ENCODE peak calls at places on chromosomes 4 and X, in nine cellular contexts. Y, P, U, T, Z, S, E, I and A are unnamed samples.
A peak's percentile ranks its signal among the peaks of the same experiment; 100 is the strongest.

GRCh38 chrX:47523297-47523696 is 37.7 kb upstream of the ARAF start:
- DNase-seq in Y (peak; percentile 83), P (peak; percentile 77), U (peak; percentile 58), T (peak; percentile 65), Z (peak; percentile 29), S (peak; percentile 72), E (peak; percentile 68), I (peak; percentile 71), A (peak; percentile 56)

GRCh38 chrX:35728481-35728880 is 69.7 kb upstream of the MAGEB16 start:
- DNase-seq in Y (no peak), P (no peak), U (no peak), T (no peak), Z (no peak), S (peak; percentile 66), E (no peak), I (no peak), A (no peak)

GRCh38 chr4:177374966-177375365 is 65.3 kb downstream of the NEIL3 start:
- DNase-seq in Y (no peak), P (no peak), U (no peak), T (no peak), Z (no peak), S (no peak), E (no peak), I (no peak), A (no peak)

GRCh38 chrX:140664939-140665338 is 44.6 kb upstream of the LINC00632 start:
- DNase-seq in Y (no peak), P (no peak), U (peak; percentile 16), T (peak; percentile 40), Z (no peak), S (peak; percentile 24), E (peak; percentile 31), I (peak; percentile 36), A (no peak)

GRCh38 chrX:37371578-37371981 is 22.4 kb downstream of the PRRG1 start:
- DNase-seq in Y (no peak), P (peak; percentile 4), U (peak; percentile 23), T (no peak), Z (no peak), S (no peak), E (no peak), I (no peak), A (no peak)

GRCh38 chr4:119536572-119537528 is 91.8 kb downstream of the PDE5A start:
- DNase-seq in Y (no peak), P (no peak), U (peak; percentile 79), T (peak; percentile 80), Z (no peak), S (no peak), E (no peak), I (peak; percentile 40), A (no peak)

GRCh38 chr4:121789960-121790829 is 10.9 kb upstream of the EXOSC9 start:
- DNase-seq in Y (no peak), P (no peak), U (peak; percentile 88), T (peak; percentile 89), Z (peak; percentile 24), S (no peak), E (no peak), I (peak; percentile 70), A (no peak)

GRCh38 chr4:170374770-170375169 is 285.0 kb upstream of the AADAT start:
- DNase-seq in Y (peak; percentile 37), P (no peak), U (peak; percentile 46), T (no peak), Z (no peak), S (peak; percentile 81), E (peak; percentile 50), I (peak; percentile 67), A (no peak)

GRCh38 chr4:10607206-10607605 is 77.4 kb downstream of the CLNK start:
- DNase-seq in Y (no peak), P (no peak), U (no peak), T (no peak), Z (no peak), S (no peak), E (no peak), I (no peak), A (no peak)

GRCh38 chr4:84150177-84150576 is 348.9 kb downstream of the NKX6-1 start:
- DNase-seq in Y (no peak), P (no peak), U (no peak), T (no peak), Z (no peak), S (no peak), E (no peak), I (no peak), A (no peak)

GRCh38 chr4:84146300-84146942 is 352.7 kb downstream of the NKX6-1 start:
- DNase-seq in Y (no peak), P (no peak), U (no peak), T (no peak), Z (no peak), S (no peak), E (peak; percentile 46), I (no peak), A (no peak)

GRCh38 chr4:84151574-84151973 is 347.5 kb downstream of the NKX6-1 start:
- DNase-seq in Y (no peak), P (no peak), U (no peak), T (no peak), Z (no peak), S (peak; percentile 4), E (no peak), I (no peak), A (no peak)
- TF ChIP-seq CTCF in Y (no peak), P (no peak), U (no peak), T (no peak), Z (no peak), S (peak; percentile 21), E (peak; percentile 8), I (no peak), A (peak; percentile 18)

GRCh38 chrX:104565791-104566687 is at the start of gene IL1RAPL2:
- DNase-seq in Y (peak; percentile 56), P (peak; percentile 4), U (peak; percentile 28), T (no peak), Z (no peak), S (peak; percentile 86), E (peak; percentile 51), I (peak; percentile 27), A (no peak)

GRCh38 chrX:104567506-104567905 is 1.5 kb downstream of the IL1RAPL2 start:
- DNase-seq in Y (no peak), P (no peak), U (no peak), T (no peak), Z (no peak), S (no peak), E (no peak), I (no peak), A (no peak)

GRCh38 chrX:104564921-104565703 is 887 bp upstream of the IL1RAPL2 start:
- DNase-seq in Y (no peak), P (no peak), U (no peak), T (no peak), Z (no peak), S (peak; percentile 23), E (no peak), I (no peak), A (no peak)

GRCh38 chrX:104566921-104567501 is 1.0 kb downstream of the IL1RAPL2 start:
- DNase-seq in Y (peak; percentile 14), P (no peak), U (no peak), T (no peak), Z (no peak), S (peak; percentile 35), E (no peak), I (no peak), A (no peak)

DNA sequence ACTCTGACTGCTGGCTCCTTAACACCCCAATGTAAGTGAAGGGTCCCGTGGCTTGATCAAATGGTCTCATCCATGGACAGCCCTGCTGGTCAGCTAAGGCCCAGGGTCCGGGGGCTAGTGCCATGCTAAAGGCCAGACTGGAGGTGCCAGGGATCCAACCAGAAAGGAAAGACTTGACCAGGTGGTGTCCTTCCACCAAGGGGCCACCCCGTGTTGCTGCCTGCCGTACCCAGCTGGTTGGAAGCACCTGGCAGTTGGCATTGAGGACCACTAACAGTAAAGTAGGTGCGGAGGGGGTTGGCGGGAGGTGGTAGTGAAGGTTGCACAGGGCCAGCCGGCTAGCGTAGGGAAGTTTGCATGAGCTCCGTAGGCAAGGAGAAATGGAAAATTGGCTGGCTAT is 1.7 kb upstream of the IL1RAPL2 start:
- DNase-seq in Y (no peak), P (no peak), U (no peak), T (no peak), Z (no peak), S (no peak), E (no peak), I (no peak), A (no peak)
- TF ChIP-seq CTCF in Y (no peak), P (no peak), U (no peak), T (no peak), Z (no peak), S (no peak), E (no peak), I (no peak), A (no peak)

GRCh38 chr4:76639292-76639691 is 204.3 kb downstream of the SHROOM3 start:
- DNase-seq in Y (no peak), P (no peak), U (peak; percentile 37), T (no peak), Z (no peak), S (no peak), E (no peak), I (no peak), A (peak; percentile 80)

GRCh38 chr4:76630748-76631147 is 195.7 kb downstream of the SHROOM3 start:
- DNase-seq in Y (no peak), P (no peak), U (no peak), T (no peak), Z (no peak), S (no peak), E (no peak), I (no peak), A (no peak)

GRCh38 chr4:76637704-76638361 is 202.8 kb downstream of the SHROOM3 start:
- DNase-seq in Y (no peak), P (no peak), U (peak; percentile 39), T (peak; percentile 94), Z (no peak), S (no peak), E (no peak), I (no peak), A (no peak)

GRCh38 chr4:76634239-76634638 is 199.2 kb downstream of the SHROOM3 start:
- DNase-seq in Y (no peak), P (no peak), U (peak; percentile 59), T (peak; percentile 49), Z (peak; percentile 16), S (no peak), E (no peak), I (peak; percentile 72), A (no peak)
- TF ChIP-seq CTCF in Y (no peak), P (no peak), U (no peak), T (no peak), Z (no peak), S (no peak), E (no peak), I (no peak), A (no peak)

GRCh38 chrX:93594780-93595179 is 78.6 kb downstream of the NAP1L3 start:
- DNase-seq in Y (no peak), P (no peak), U (no peak), T (no peak), Z (no peak), S (no peak), E (no peak), I (no peak), A (no peak)

GRCh38 chrX:93585661-93586060 is 87.7 kb downstream of the NAP1L3 start:
- DNase-seq in Y (no peak), P (no peak), U (peak; percentile 16), T (no peak), Z (no peak), S (no peak), E (no peak), I (no peak), A (no peak)

DNA sequence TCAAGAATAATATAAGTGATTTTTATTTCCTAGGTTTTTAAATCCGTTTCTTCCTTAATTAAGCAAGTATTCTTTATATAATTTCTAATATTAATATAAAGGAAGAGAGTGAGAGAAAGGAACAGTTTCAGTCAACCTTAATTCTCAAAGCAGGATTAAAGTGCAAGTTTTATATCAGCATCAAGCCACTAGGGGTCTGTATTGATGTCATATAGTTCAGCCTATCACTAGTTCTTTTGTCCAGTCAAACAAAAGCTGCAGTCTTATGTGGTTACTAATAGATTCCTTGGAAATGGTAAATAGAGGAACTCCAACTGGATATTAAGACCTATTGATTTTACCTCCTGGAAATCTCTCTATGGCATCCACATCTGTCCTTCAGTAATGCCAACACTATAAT is 82.0 kb downstream of the NAP1L3 start:
- DNase-seq in Y (no peak), P (no peak), U (no peak), T (no peak), Z (no peak), S (peak; percentile 10), E (no peak), I (no peak), A (no peak)
- TF ChIP-seq CTCF in Y (no peak), P (no peak), U (no peak), T (no peak), Z (no peak), S (peak; percentile 36), E (no peak), I (no peak), A (no peak)